ENCODE peak calls at places on chromosomes 16 and 17, in four cellular contexts. One of them, this sample, is unnamed.

GRCh38 chr16:88781140-88782077 is 3.6 kb downstream of the PIEZO1 start:
- DNase-seq in choroid plexus epithelial cell: no peak
- DNase-seq in BE2C: no peak
- DNase-seq in ascending aorta: no peak
- DNase-seq in this sample: no peak

GRCh38 chr17:35536664-35537160 is 766 bp downstream of the SLFN12L start:
- DNase-seq in ascending aorta: no peak
- DNase-seq in BE2C: no peak
- DNase-seq in choroid plexus epithelial cell: no peak
- DNase-seq in this sample: no peak

GRCh38 chr17:12431188-12431587 is 234.5 kb upstream of the MYOCD start:
- DNase-seq in choroid plexus epithelial cell: no peak
- DNase-seq in BE2C: no peak
- DNase-seq in ascending aorta: no peak
- DNase-seq in this sample: no peak

GRCh38 chr16:27499659-27500055 is 50.1 kb downstream of the GTF3C1 start:
- DNase-seq in BE2C: no peak
- DNase-seq in ascending aorta: no peak
- DNase-seq in choroid plexus epithelial cell: no peak
- DNase-seq in this sample: no peak

GRCh38 chr17:42277342-42277712 is 1.1 kb upstream of the STAT5B start:
- DNase-seq in BE2C: no peak
- DNase-seq in choroid plexus epithelial cell: no peak
- DNase-seq in ascending aorta: no peak
- DNase-seq in this sample: no peak

GRCh38 chr17:58344791-58345157 is 7.2 kb downstream of the SUPT4H1 start:
- DNase-seq in BE2C: no peak
- DNase-seq in ascending aorta: no peak
- DNase-seq in choroid plexus epithelial cell: no peak
- DNase-seq in this sample: no peak

GRCh38 chr17:13931752-13932477 is 137.4 kb upstream of the COX10 start:
- DNase-seq in choroid plexus epithelial cell: peak
- DNase-seq in ascending aorta: peak
- DNase-seq in BE2C: no peak
- DNase-seq in this sample: peak

GRCh38 chr16:27920391-27920891 is 143.1 kb downstream of the GSG1L start:
- DNase-seq in choroid plexus epithelial cell: peak
- DNase-seq in BE2C: peak
- DNase-seq in ascending aorta: no peak
- DNase-seq in this sample: peak

GRCh38 chr17:43536236-43537088 is 9.7 kb downstream of the ETV4 start:
- DNase-seq in choroid plexus epithelial cell: peak
- DNase-seq in ascending aorta: no peak
- DNase-seq in BE2C: peak
- DNase-seq in this sample: peak

GRCh38 chr17:32882029-32882428 is 5.1 kb upstream of the MYO1D start:
- DNase-seq in BE2C: no peak
- DNase-seq in ascending aorta: no peak
- DNase-seq in choroid plexus epithelial cell: no peak
- DNase-seq in this sample: no peak

GRCh38 chr16:14378131-14378551 is 251.9 kb downstream of the PARN start:
- DNase-seq in BE2C: no peak
- DNase-seq in choroid plexus epithelial cell: peak
- DNase-seq in ascending aorta: no peak
- DNase-seq in this sample: peak

GRCh38 chr16:23357761-23358290 is 55.7 kb downstream of the SCNN1B start:
- DNase-seq in choroid plexus epithelial cell: no peak
- DNase-seq in BE2C: no peak
- DNase-seq in ascending aorta: no peak
- DNase-seq in this sample: no peak

GRCh38 chr17:36578671-36579070 is 13.0 kb upstream of the DHRS11 start:
- DNase-seq in ascending aorta: no peak
- DNase-seq in BE2C: no peak
- DNase-seq in choroid plexus epithelial cell: peak
- DNase-seq in this sample: peak

GRCh38 chr17:17516315-17516930 is 20.2 kb upstream of the RASD1 start:
- DNase-seq in ascending aorta: no peak
- DNase-seq in choroid plexus epithelial cell: no peak
- DNase-seq in BE2C: no peak
- DNase-seq in this sample: no peak

GRCh38 chr16:85202631-85203461 is 90.6 kb upstream of the CIBAR2 start:
- DNase-seq in BE2C: peak
- DNase-seq in ascending aorta: no peak
- DNase-seq in choroid plexus epithelial cell: peak
- DNase-seq in this sample: no peak

GRCh38 chr17:34375598-34375997 is 12.6 kb upstream of the CCL1 start:
- DNase-seq in ascending aorta: no peak
- DNase-seq in choroid plexus epithelial cell: no peak
- DNase-seq in BE2C: no peak
- DNase-seq in this sample: peak

GRCh38 chr16:57304169-57305061 is 19.9 kb upstream of the PLLP start:
- DNase-seq in choroid plexus epithelial cell: peak
- DNase-seq in ascending aorta: peak
- DNase-seq in BE2C: no peak
- DNase-seq in this sample: peak

GRCh38 chr16:25006504-25007055 is 8.6 kb downstream of the ARHGAP17 start:
- DNase-seq in BE2C: peak
- DNase-seq in choroid plexus epithelial cell: peak
- DNase-seq in ascending aorta: no peak
- DNase-seq in this sample: no peak

GRCh38 chr17:29590979-29591736 is 1.7 kb upstream of the GIT1 start:
- DNase-seq in BE2C: peak
- DNase-seq in choroid plexus epithelial cell: peak
- DNase-seq in ascending aorta: no peak
- DNase-seq in this sample: peak

GRCh38 chr16:66578596-66579531 is at the start of gene CMTM2:
- DNase-seq in ascending aorta: no peak
- DNase-seq in BE2C: peak
- DNase-seq in choroid plexus epithelial cell: peak
- DNase-seq in this sample: no peak

GRCh38 chr16:19348578-19349315 is 63.2 kb downstream of the CLEC19A start:
- DNase-seq in choroid plexus epithelial cell: no peak
- DNase-seq in BE2C: peak
- DNase-seq in ascending aorta: no peak
- DNase-seq in this sample: no peak

GRCh38 chr16:81885976-81886586 is 107.0 kb downstream of the PLCG2 start:
- DNase-seq in ascending aorta: no peak
- DNase-seq in choroid plexus epithelial cell: peak
- DNase-seq in BE2C: peak
- DNase-seq in this sample: peak

GRCh38 chr17:17201907-17202306 is 4.2 kb downstream of the PLD6 start:
- DNase-seq in ascending aorta: no peak
- DNase-seq in BE2C: no peak
- DNase-seq in choroid plexus epithelial cell: no peak
- DNase-seq in this sample: no peak

GRCh38 chr16:85844786-85845185 is 45.3 kb downstream of the COX4I1 start:
- DNase-seq in choroid plexus epithelial cell: peak
- DNase-seq in ascending aorta: no peak
- DNase-seq in BE2C: no peak
- DNase-seq in this sample: no peak

GRCh38 chr17:42288078-42288984 is at the start of gene STAT5A:
- DNase-seq in choroid plexus epithelial cell: peak
- DNase-seq in ascending aorta: peak
- DNase-seq in BE2C: peak
- DNase-seq in this sample: peak

GRCh38 chr16:82439678-82440293 is 187.0 kb upstream of the CDH13 start:
- DNase-seq in choroid plexus epithelial cell: peak
- DNase-seq in ascending aorta: no peak
- DNase-seq in BE2C: no peak
- DNase-seq in this sample: peak

GRCh38 chr16:4689864-4690704 is 3.3 kb upstream of the NUDT16L1 start:
- DNase-seq in ascending aorta: no peak
- DNase-seq in choroid plexus epithelial cell: no peak
- DNase-seq in BE2C: no peak
- DNase-seq in this sample: no peak
- H3K4me3 ChIP-seq in ascending aorta: no peak
- H3K4me3 ChIP-seq in choroid plexus epithelial cell: no peak
- H3K4me3 ChIP-seq in BE2C: no peak
- H3K4me3 ChIP-seq in this sample: no peak

DNA sequence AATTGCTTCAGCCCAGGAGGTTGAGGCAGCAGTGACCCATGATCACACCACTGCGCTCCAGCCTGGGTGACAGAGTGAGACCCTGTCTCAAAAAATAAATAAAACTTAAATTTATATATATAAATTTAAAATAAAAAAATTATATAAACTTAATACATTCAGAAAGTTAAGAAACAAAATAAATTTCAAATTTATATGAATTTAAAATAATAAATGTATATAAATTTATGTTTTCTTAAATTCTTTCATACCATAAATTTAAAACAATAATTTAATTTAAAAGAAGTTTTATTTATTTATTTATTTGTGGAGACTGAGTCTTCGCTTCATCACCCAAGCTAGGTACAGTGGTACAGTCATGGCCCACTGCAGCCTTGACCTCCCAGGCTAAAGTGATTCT is 20.2 kb downstream of the LYRM1 start:
- DNase-seq in ascending aorta: no peak
- DNase-seq in BE2C: no peak
- DNase-seq in choroid plexus epithelial cell: no peak
- DNase-seq in this sample: no peak
- TF ChIP-seq CTCF in ascending aorta: no peak
- TF ChIP-seq CTCF in BE2C: no peak
- TF ChIP-seq CTCF in choroid plexus epithelial cell: no peak
- TF ChIP-seq CTCF in this sample: no peak

GRCh38 chr17:413016-413350 is 60.4 kb upstream of the RPH3AL start:
- DNase-seq in choroid plexus epithelial cell: no peak
- DNase-seq in BE2C: no peak
- DNase-seq in ascending aorta: no peak
- DNase-seq in this sample: no peak

GRCh38 chr17:411416-412120 is 59.0 kb upstream of the RPH3AL start:
- DNase-seq in ascending aorta: no peak
- DNase-seq in BE2C: no peak
- DNase-seq in choroid plexus epithelial cell: no peak
- DNase-seq in this sample: no peak

GRCh38 chr17:416293-417206 is 63.9 kb upstream of the RPH3AL start:
- DNase-seq in BE2C: no peak
- DNase-seq in choroid plexus epithelial cell: no peak
- DNase-seq in ascending aorta: no peak
- DNase-seq in this sample: no peak

GRCh38 chr17:412211-413015 is 59.8 kb upstream of the RPH3AL start:
- DNase-seq in BE2C: peak
- DNase-seq in ascending aorta: no peak
- DNase-seq in choroid plexus epithelial cell: peak
- DNase-seq in this sample: peak

DNA sequence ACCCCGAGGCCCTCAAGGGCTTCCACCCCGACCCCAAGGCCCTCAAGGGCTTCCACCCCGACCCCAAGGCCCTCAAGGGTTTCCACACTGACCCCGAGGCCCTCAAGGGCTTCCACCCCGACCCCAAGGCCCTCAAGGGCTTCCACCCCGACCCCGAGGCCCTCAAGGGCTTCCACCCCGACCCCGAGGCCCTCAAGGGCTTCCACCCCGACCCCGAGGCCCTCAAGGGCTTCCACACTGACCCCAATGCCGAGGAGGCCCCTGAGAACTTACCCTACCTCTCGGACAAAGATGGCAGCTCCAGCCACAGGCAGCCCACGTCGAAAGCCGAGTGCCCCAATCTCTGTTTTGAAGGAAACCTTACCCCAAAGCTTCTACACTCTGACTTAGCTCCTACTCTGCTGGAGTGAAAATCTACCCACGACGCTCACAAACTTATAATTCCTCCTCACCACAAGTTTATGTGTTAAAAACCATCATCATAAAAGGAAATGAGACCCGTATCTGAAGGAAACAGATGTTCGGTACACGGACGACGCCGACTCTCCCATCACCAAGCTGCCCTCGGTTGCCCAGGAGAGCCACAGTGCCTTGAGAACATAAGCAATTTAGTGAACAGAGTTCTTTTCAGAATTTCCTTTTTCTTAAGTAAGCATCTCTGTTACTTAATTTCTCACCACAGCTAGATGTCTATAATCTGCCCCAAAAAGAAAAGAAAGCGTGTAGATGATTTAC is 61.3 kb upstream of the RPH3AL start:
- DNase-seq in BE2C: no peak
- DNase-seq in choroid plexus epithelial cell: no peak
- DNase-seq in ascending aorta: no peak
- DNase-seq in this sample: no peak
- H3K4me3 ChIP-seq in BE2C: no peak
- H3K4me3 ChIP-seq in choroid plexus epithelial cell: no peak
- H3K4me3 ChIP-seq in ascending aorta: no peak
- H3K4me3 ChIP-seq in this sample: no peak

DNA sequence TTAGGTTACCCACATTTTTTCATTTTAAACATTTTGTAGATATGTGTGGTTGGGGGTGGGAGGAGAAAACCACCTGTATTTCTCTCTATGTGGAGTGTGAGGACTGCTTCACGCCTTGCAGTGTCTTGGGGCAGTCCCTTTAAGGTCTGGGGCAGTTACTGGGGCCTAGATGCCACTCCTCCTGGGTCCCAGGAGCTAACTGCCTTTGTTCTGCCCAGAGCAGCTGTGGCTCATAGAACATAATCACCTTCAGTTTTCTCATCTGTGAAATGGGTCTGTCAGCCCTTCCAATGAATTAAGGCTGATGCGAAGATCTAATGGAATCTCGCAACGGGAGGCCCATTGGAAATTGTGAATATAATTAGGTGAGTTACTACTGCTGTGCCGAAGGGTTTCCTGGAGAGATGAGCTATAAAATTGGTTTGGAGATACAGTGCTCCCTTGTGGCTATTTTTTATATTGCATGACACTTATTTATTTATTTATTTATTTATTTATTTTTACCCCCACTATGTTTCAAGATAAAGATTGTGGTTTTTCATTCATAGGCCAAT is 22.9 kb downstream of the DHRS7C start:
- DNase-seq in BE2C: no peak
- DNase-seq in choroid plexus epithelial cell: peak
- DNase-seq in ascending aorta: no peak
- DNase-seq in this sample: peak
- TF ChIP-seq CTCF in BE2C: no peak
- TF ChIP-seq CTCF in choroid plexus epithelial cell: peak
- TF ChIP-seq CTCF in ascending aorta: peak
- TF ChIP-seq CTCF in this sample: peak

GRCh38 chr17:62134397-62134796 is 69.3 kb upstream of the MED13 start:
- DNase-seq in choroid plexus epithelial cell: peak
- DNase-seq in ascending aorta: no peak
- DNase-seq in BE2C: no peak
- DNase-seq in this sample: no peak
- H3K4me3 ChIP-seq in choroid plexus epithelial cell: no peak
- H3K4me3 ChIP-seq in ascending aorta: no peak
- H3K4me3 ChIP-seq in BE2C: no peak
- H3K4me3 ChIP-seq in this sample: no peak

GRCh38 chr16:87692756-87693155 is 73.0 kb downstream of the KLHDC4 start:
- DNase-seq in choroid plexus epithelial cell: no peak
- DNase-seq in BE2C: no peak
- DNase-seq in ascending aorta: no peak
- DNase-seq in this sample: no peak
- TF ChIP-seq CTCF in choroid plexus epithelial cell: no peak
- TF ChIP-seq CTCF in BE2C: no peak
- TF ChIP-seq CTCF in ascending aorta: no peak
- TF ChIP-seq CTCF in this sample: no peak